ENCODE peak calls at places on chromosomes 6 and 20, in five cellular contexts. M, X, Z, W and T are unnamed samples.

GRCh38 chr6:169253745-169254238 is at the start of gene THBS2:
- DNase-seq in W (no peak), Z (no peak), X (peak), M (peak), T (peak)

GRCh38 chr20:4476903-4477302 is 244.8 kb upstream of the PRND start:
- DNase-seq in M (no peak), W (no peak), X (no peak), Z (no peak), T (peak)

GRCh38 chr6:56222509-56222908 is 24.9 kb downstream of the COL21A1 start:
- DNase-seq in W (no peak), Z (no peak), M (no peak), X (no peak), T (peak)

GRCh38 chr20:41150664-41151063 is 13.3 kb downstream of the PLCG1 start:
- DNase-seq in W (no peak), Z (no peak), M (no peak), X (no peak), T (no peak)

GRCh38 chr20:44496976-44497375 is 21.3 kb downstream of the TTPAL start:
- DNase-seq in X (no peak), W (no peak), Z (no peak), M (no peak), T (peak)

GRCh38 chr6:121993362-121993761 is 406.1 kb upstream of the HSF2 start:
- DNase-seq in M (no peak), X (no peak), Z (no peak), W (no peak), T (no peak)

GRCh38 chr6:131733376-131734016 is 22.7 kb upstream of the CTAGE9 start:
- DNase-seq in M (no peak), W (no peak), Z (no peak), X (no peak), T (peak)

GRCh38 chr6:143027058-143027457 is 33.6 kb upstream of the AIG1 start:
- DNase-seq in M (peak), X (no peak), W (peak), Z (no peak), T (peak)

GRCh38 chr6:80163754-80164187 is 57.3 kb downstream of the BCKDHB start:
- DNase-seq in Z (no peak), M (no peak), W (no peak), X (no peak), T (peak)

GRCh38 chr6:149852180-149852579 is 12.0 kb downstream of the LRP11 start:
- DNase-seq in W (no peak), Z (no peak), M (no peak), X (peak), T (peak)

GRCh38 chr6:9593566-9593965 is 821.3 kb downstream of the TFAP2A start:
- DNase-seq in Z (no peak), M (no peak), W (no peak), X (no peak), T (no peak)

GRCh38 chr6:2412731-2413130 is 167.3 kb upstream of the GMDS start:
- DNase-seq in Z (no peak), W (no peak), M (no peak), X (no peak), T (peak)

GRCh38 chr6:89799756-89800155 is 19.8 kb downstream of the MDN1 start:
- DNase-seq in M (no peak), X (no peak), Z (no peak), W (no peak), T (no peak)

GRCh38 chr6:29926081-29926794 is 16.1 kb upstream of the HLA-A start:
- DNase-seq in X (peak), M (peak), W (peak), Z (no peak), T (peak)

GRCh38 chr20:10540636-10541493 is 105.8 kb downstream of the SLX4IP start:
- DNase-seq in W (no peak), X (no peak), M (no peak), Z (no peak), T (peak)

GRCh38 chr6:154408906-154409500 is 52.4 kb upstream of the IPCEF1 start:
- DNase-seq in X (no peak), M (peak), Z (no peak), W (no peak), T (peak)

GRCh38 chr6:25623874-25624273 is 28.1 kb upstream of the SCGN start:
- DNase-seq in M (no peak), Z (no peak), X (no peak), W (no peak), T (no peak)

GRCh38 chr20:63850689-63851547 is 10.4 kb upstream of the ABHD16B start:
- DNase-seq in M (peak), Z (no peak), X (no peak), W (no peak), T (no peak)

GRCh38 chr6:882084-882598 is 189.2 kb upstream of the EXOC2 start:
- DNase-seq in Z (no peak), W (no peak), M (no peak), X (no peak), T (no peak)

GRCh38 chr6:42278131-42278853 is 60.6 kb upstream of the MRPS10 start:
- DNase-seq in Z (no peak), M (no peak), W (no peak), X (no peak), T (no peak)

GRCh38 chr6:31541059-31541657 is 645 bp downstream of the DDX39B start:
- DNase-seq in Z (no peak), W (peak), M (peak), X (peak), T (peak)

GRCh38 chr20:44548171-44548678 is 26.4 kb upstream of the SERINC3 start:
- DNase-seq in W (no peak), Z (no peak), M (no peak), X (no peak), T (no peak)

GRCh38 chr20:50711113-50711825 is 19.9 kb upstream of the RIPOR3 start:
- DNase-seq in Z (no peak), M (no peak), X (no peak), W (no peak), T (no peak)

GRCh38 chr20:17859616-17860232 is 108.9 kb downstream of the SNX5 start:
- DNase-seq in M (no peak), Z (no peak), W (peak), X (peak), T (no peak)

GRCh38 chr20:58169441-58169840 is 59.0 kb downstream of the ANKRD60 start:
- DNase-seq in W (no peak), M (no peak), X (no peak), Z (no peak), T (peak)

GRCh38 chr6:137389150-137389664 is 105.0 kb downstream of the OLIG3 start:
- DNase-seq in W (no peak), M (peak), Z (no peak), X (no peak), T (no peak)

GRCh38 chr6:51842066-51842465 is 245.3 kb downstream of the PKHD1 start:
- DNase-seq in Z (no peak), M (no peak), W (no peak), X (peak), T (no peak)

GRCh38 chr6:51843470-51844390 is 243.7 kb downstream of the PKHD1 start:
- DNase-seq in W (no peak), M (no peak), Z (no peak), X (no peak), T (no peak)

GRCh38 chr6:51846531-51846930 is 240.9 kb downstream of the PKHD1 start:
- DNase-seq in M (no peak), W (no peak), Z (no peak), X (no peak), T (no peak)

GRCh38 chr6:51842487-51843469 is 244.6 kb downstream of the PKHD1 start:
- DNase-seq in Z (no peak), M (no peak), W (no peak), X (no peak), T (no peak)

DNA sequence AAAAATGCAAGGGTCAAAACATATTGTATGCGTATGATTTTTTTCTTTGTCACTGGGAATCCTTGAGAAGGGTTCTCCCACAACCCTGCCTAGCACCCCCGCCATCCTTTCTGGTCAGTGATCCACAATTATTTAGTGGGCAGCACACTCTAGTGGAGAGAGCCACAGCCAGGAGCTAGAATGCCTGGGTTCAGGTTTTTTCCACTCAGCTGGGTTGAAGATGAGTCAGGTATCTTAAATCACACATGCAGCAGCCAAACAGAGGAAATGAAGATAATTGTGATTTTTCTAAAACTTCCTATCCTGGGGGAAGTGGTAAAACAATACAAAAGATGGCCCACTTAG is 243.1 kb downstream of the PKHD1 start:
- DNase-seq in M (no peak), W (no peak), X (no peak), Z (no peak), T (no peak)
- TF ChIP-seq CTCF in M (no peak), W (no peak), X (no peak), Z (peak), T (no peak)

DNA sequence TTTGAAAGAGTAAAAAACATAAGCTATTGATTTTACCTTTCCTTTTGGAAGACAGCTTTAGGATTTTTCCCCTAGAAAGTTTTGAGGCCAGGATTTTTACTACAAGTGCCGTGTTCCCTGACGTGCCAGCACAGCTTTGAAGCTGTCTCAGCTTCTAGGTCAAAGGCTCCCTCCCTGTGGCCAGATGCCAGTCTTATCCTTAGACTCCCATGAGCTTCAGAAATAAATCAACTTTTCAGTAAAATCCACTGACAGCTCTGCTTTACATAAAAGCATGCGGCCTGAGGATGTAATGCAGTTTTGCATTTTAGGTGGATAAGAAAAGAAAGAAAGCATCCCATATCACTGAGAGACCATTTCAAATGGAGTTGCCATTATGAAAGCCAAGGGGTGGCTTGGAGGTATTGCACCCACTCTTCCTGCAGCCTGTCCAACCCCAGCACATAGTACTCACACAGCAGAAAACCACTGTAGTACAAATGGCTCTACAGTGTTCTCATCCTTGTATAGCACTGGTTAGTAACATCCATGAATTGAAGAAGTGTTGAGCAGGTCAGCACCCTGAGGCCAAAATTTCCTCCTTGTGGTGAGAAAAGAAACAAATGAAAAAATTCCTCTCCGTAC is 15.2 kb upstream of the ATXN1 start:
- DNase-seq in X (no peak), M (no peak), W (no peak), Z (no peak), T (no peak)
- TF ChIP-seq CTCF in X (no peak), M (peak), W (no peak), Z (peak), T (no peak)

GRCh38 chr6:115191989-115192388 is 849.2 kb upstream of the HS3ST5 start:
- DNase-seq in M (no peak), X (no peak), W (no peak), Z (no peak), T (no peak)

GRCh38 chr6:115195239-115195638 is 852.4 kb upstream of the HS3ST5 start:
- DNase-seq in W (no peak), Z (no peak), X (no peak), M (no peak), T (no peak)

DNA sequence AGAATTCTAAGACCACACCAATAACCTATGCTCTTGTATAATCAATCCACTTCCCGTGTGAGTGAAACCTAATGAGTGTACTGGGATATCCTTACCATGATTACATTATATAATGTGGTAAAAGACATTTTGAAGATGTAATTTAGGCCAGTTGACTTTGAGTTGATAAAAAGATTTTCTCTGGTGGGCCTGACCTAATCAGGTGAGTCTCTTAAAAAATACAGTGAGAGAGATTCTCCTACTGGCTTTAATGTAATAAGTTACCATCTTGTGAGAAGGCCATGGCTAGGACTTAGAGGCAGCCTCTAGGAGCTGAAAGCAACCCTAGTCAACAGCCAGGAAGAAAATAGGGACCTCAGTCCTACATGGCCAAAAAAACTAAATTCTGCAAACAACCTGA is 847.7 kb upstream of the HS3ST5 start:
- DNase-seq in X (no peak), M (no peak), W (no peak), Z (no peak), T (no peak)
- TF ChIP-seq CTCF in X (no peak), M (no peak), W (no peak), Z (no peak), T (no peak)

DNA sequence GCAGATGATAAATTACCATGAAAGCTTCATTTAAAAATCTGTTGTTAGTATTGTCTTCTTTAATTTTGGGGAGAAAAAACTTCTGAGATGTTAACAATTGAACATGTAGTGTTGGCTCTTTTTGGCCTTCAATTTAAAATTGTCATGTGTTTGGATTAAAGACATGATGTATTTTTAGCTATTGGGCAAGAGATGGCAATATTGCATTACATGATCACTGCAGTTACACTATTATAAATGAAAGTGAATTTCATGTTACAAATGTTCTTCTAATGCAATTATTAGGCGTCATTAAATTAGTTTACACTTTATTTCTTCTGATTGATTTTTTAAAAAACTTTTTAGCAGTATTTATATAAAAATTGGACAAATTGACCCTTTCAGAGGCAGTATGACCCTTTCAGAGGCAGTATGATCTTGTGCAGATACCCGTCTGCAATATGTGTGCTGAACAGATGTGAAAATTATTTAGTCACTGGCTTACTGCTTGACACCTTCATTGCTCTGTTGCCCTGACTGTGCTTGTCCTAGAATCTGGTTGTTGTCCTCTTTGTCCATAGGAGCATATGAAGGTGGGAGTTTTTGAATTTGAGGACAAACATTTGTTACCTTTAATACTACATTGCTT is 25.8 kb downstream of the CDKAL1 start:
- DNase-seq in Z (no peak), X (no peak), W (no peak), M (no peak), T (no peak)
- TF ChIP-seq CTCF in Z (peak), X (no peak), W (no peak), M (no peak), T (no peak)

GRCh38 chr20:21323640-21324039 is 20.5 kb downstream of the XRN2 start:
- DNase-seq in X (no peak), W (no peak), M (peak), Z (no peak), T (peak)
- TF ChIP-seq CTCF in X (no peak), W (no peak), M (no peak), Z (no peak), T (no peak)

GRCh38 chr6:37862992-37863391 is 43.5 kb downstream of the ZFAND3 start:
- DNase-seq in M (no peak), Z (no peak), W (no peak), X (no peak), T (peak)

GRCh38 chr6:37861452-37861851 is 41.9 kb downstream of the ZFAND3 start:
- DNase-seq in M (no peak), W (no peak), X (no peak), Z (no peak), T (no peak)

GRCh38 chr6:37858363-37858762 is 38.8 kb downstream of the ZFAND3 start:
- DNase-seq in Z (no peak), M (no peak), X (no peak), W (no peak), T (no peak)

GRCh38 chr6:37862415-37862814 is 42.9 kb downstream of the ZFAND3 start:
- DNase-seq in M (no peak), Z (no peak), W (no peak), X (no peak), T (no peak)

DNA sequence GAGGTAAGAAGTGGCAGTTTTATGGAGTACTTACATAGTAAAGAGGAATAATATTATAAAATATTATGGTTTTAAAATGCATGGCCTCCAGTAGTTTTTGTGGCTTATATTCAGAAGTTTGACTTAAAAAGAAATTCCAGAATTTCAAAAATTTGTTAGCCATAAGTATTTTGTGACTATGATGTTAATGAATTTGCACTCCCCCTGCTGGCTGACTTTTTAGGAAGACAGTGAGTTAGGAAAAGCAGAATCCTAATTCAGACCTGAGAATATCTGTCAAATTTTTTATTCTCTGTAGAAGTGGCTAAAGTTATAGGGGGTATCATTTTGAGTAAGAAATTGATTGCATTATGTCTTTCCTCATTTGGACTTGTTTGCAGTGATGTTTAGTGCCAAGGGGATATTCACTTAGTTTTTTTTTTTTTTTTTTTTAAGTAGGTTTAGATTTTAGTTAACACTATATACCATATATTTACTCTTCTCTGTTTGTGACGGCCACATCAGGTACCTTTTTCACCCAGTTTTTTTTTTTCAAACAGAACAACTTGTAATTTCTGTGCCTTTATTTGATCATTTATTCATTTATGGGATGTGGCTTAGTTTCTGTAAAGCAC is 40.8 kb downstream of the ZFAND3 start:
- DNase-seq in Z (no peak), W (peak), X (no peak), M (no peak), T (peak)
- TF ChIP-seq CTCF in Z (peak), W (peak), X (peak), M (peak), T (peak)

DNA sequence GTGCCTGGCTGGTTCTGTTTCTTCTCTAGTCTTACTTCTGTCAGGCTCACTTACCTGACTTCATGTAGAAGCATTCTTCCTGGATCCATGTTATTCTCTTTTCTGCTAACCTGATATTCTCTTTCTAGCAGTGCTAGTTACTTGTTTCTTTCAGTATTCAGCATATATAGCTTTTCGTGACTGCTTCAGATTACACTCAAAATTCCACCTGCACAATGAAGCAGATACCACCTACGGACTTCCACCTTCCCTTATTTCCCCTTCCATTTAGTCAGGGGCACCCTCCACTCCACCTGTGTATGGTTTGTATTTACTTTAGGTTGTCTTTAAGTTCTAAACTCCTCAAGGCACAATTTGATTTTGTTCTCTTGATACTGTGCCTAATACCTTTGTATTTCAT is 36.8 kb downstream of the ZFAND3 start:
- DNase-seq in X (no peak), W (no peak), Z (no peak), M (no peak), T (no peak)
- TF ChIP-seq CTCF in X (no peak), W (no peak), Z (no peak), M (no peak), T (no peak)